ENCODE peak calls at places on chromosomes 12 and 14, in five cellular contexts. One of them, this sample, is unnamed.

GRCh38 chr12:6468283-6468575 is 2.2 kb downstream of the VAMP1 start:
- DNase-seq in adipocyte: peak
- DNase-seq in stimulated activated CD8-positive, alpha-beta memory T cell treated with anti-CD3 and anti-CD28 coated beads, Interleukin-15, amount 100 ng/mL, for 4 hours: no peak
- DNase-seq in nucleus accumbens: no peak
- DNase-seq in T-helper 9 cell: no peak
- DNase-seq in this sample: no peak

GRCh38 chr14:94412671-94413638 is 24.6 kb upstream of the SERPINA1 start:
- DNase-seq in adipocyte: no peak
- DNase-seq in stimulated activated CD8-positive, alpha-beta memory T cell treated with anti-CD3 and anti-CD28 coated beads, Interleukin-15, amount 100 ng/mL, for 4 hours: no peak
- DNase-seq in nucleus accumbens: no peak
- DNase-seq in T-helper 9 cell: no peak
- DNase-seq in this sample: no peak

GRCh38 chr12:131965073-131965472 is 15.3 kb downstream of the EP400 start:
- DNase-seq in adipocyte: no peak
- DNase-seq in stimulated activated CD8-positive, alpha-beta memory T cell treated with anti-CD3 and anti-CD28 coated beads, Interleukin-15, amount 100 ng/mL, for 4 hours: no peak
- DNase-seq in nucleus accumbens: no peak
- DNase-seq in T-helper 9 cell: no peak
- DNase-seq in this sample: no peak

GRCh38 chr12:39199371-39199770 is 243.5 kb downstream of the KIF21A start:
- DNase-seq in adipocyte: no peak
- DNase-seq in stimulated activated CD8-positive, alpha-beta memory T cell treated with anti-CD3 and anti-CD28 coated beads, Interleukin-15, amount 100 ng/mL, for 4 hours: no peak
- DNase-seq in nucleus accumbens: no peak
- DNase-seq in T-helper 9 cell: no peak
- DNase-seq in this sample: no peak

GRCh38 chr12:102399653-102400052 is 80.7 kb downstream of the IGF1 start:
- DNase-seq in adipocyte: no peak
- DNase-seq in stimulated activated CD8-positive, alpha-beta memory T cell treated with anti-CD3 and anti-CD28 coated beads, Interleukin-15, amount 100 ng/mL, for 4 hours: no peak
- DNase-seq in nucleus accumbens: no peak
- DNase-seq in T-helper 9 cell: no peak
- DNase-seq in this sample: no peak

GRCh38 chr12:26097046-26097878 is 27.6 kb downstream of the BHLHE41 start:
- DNase-seq in adipocyte: peak
- DNase-seq in stimulated activated CD8-positive, alpha-beta memory T cell treated with anti-CD3 and anti-CD28 coated beads, Interleukin-15, amount 100 ng/mL, for 4 hours: peak
- DNase-seq in nucleus accumbens: peak
- DNase-seq in T-helper 9 cell: peak
- DNase-seq in this sample: peak

GRCh38 chr14:103185051-103186027 is 62.1 kb downstream of the TNFAIP2 start:
- DNase-seq in adipocyte: peak
- DNase-seq in stimulated activated CD8-positive, alpha-beta memory T cell treated with anti-CD3 and anti-CD28 coated beads, Interleukin-15, amount 100 ng/mL, for 4 hours: no peak
- DNase-seq in nucleus accumbens: no peak
- DNase-seq in T-helper 9 cell: no peak
- DNase-seq in this sample: no peak

GRCh38 chr14:86296173-86296572 is 766.2 kb downstream of the FLRT2 start:
- DNase-seq in adipocyte: peak
- DNase-seq in stimulated activated CD8-positive, alpha-beta memory T cell treated with anti-CD3 and anti-CD28 coated beads, Interleukin-15, amount 100 ng/mL, for 4 hours: no peak
- DNase-seq in nucleus accumbens: no peak
- DNase-seq in T-helper 9 cell: no peak
- DNase-seq in this sample: no peak

GRCh38 chr12:80598004-80598606 is 109.3 kb upstream of the MYF6 start:
- DNase-seq in adipocyte: peak
- DNase-seq in stimulated activated CD8-positive, alpha-beta memory T cell treated with anti-CD3 and anti-CD28 coated beads, Interleukin-15, amount 100 ng/mL, for 4 hours: no peak
- DNase-seq in nucleus accumbens: no peak
- DNase-seq in T-helper 9 cell: no peak
- DNase-seq in this sample: no peak

GRCh38 chr12:53052419-53053222 is 2.8 kb downstream of the TNS2 start:
- DNase-seq in adipocyte: peak
- DNase-seq in stimulated activated CD8-positive, alpha-beta memory T cell treated with anti-CD3 and anti-CD28 coated beads, Interleukin-15, amount 100 ng/mL, for 4 hours: no peak
- DNase-seq in nucleus accumbens: peak
- DNase-seq in T-helper 9 cell: no peak
- DNase-seq in this sample: peak

GRCh38 chr12:101759396-101760047 is 20.3 kb upstream of the SYCP3 start:
- DNase-seq in adipocyte: peak
- DNase-seq in stimulated activated CD8-positive, alpha-beta memory T cell treated with anti-CD3 and anti-CD28 coated beads, Interleukin-15, amount 100 ng/mL, for 4 hours: no peak
- DNase-seq in nucleus accumbens: no peak
- DNase-seq in T-helper 9 cell: no peak
- DNase-seq in this sample: no peak

GRCh38 chr12:26768611-26769603 is 64.1 kb downstream of the ITPR2 start:
- DNase-seq in adipocyte: no peak
- DNase-seq in stimulated activated CD8-positive, alpha-beta memory T cell treated with anti-CD3 and anti-CD28 coated beads, Interleukin-15, amount 100 ng/mL, for 4 hours: no peak
- DNase-seq in nucleus accumbens: no peak
- DNase-seq in T-helper 9 cell: no peak
- DNase-seq in this sample: no peak

GRCh38 chr12:43111608-43112007 is 440.4 kb downstream of the ADAMTS20 start:
- DNase-seq in adipocyte: no peak
- DNase-seq in stimulated activated CD8-positive, alpha-beta memory T cell treated with anti-CD3 and anti-CD28 coated beads, Interleukin-15, amount 100 ng/mL, for 4 hours: no peak
- DNase-seq in nucleus accumbens: no peak
- DNase-seq in T-helper 9 cell: no peak
- DNase-seq in this sample: no peak

GRCh38 chr14:92414685-92415084 is 91.7 kb downstream of the SLC24A4 start:
- DNase-seq in adipocyte: no peak
- DNase-seq in stimulated activated CD8-positive, alpha-beta memory T cell treated with anti-CD3 and anti-CD28 coated beads, Interleukin-15, amount 100 ng/mL, for 4 hours: no peak
- DNase-seq in nucleus accumbens: no peak
- DNase-seq in T-helper 9 cell: no peak
- DNase-seq in this sample: no peak

This sample was measured in midbrain.